ENCODE peak calls at places on chromosomes 3 and 15, in seven cellular contexts. H is suprapubic skin, B is choroid plexus epithelial cell, T is cerebellar cortex, W is DMS79, S is small intestine, C is Calu3. P is an unnamed sample.

GRCh38 chr3:147422934-147423599 is 13.9 kb downstream of the ZIC1 start:
- DNase-seq in H (no peak), B (peak), T (peak), W (no peak), S (no peak), C (no peak), P (no peak)

GRCh38 chr15:60795889-60796288 is 316.9 kb upstream of the ICE2 start:
- DNase-seq in S (no peak), W (no peak), T (no peak), B (no peak), H (no peak), C (no peak), P (no peak)

GRCh38 chr3:167749209-167749608 is 13.7 kb downstream of the SERPINI1 start:
- DNase-seq in T (no peak), W (no peak), H (no peak), C (no peak), S (no peak), B (no peak), P (no peak)

GRCh38 chr3:37712918-37713819 is 148.5 kb upstream of the CTDSPL start:
- DNase-seq in H (no peak), W (no peak), S (no peak), C (no peak), T (no peak), B (peak), P (peak)

GRCh38 chr3:101940521-101940992 is 91.2 kb downstream of the NFKBIZ start:
- DNase-seq in C (peak), H (no peak), T (no peak), B (peak), S (no peak), W (no peak), P (peak)

GRCh38 chr3:84974347-84974746 is 15.6 kb downstream of the CADM2 start:
- DNase-seq in B (peak), T (peak), W (no peak), H (no peak), C (no peak), S (no peak), P (no peak)

GRCh38 chr3:47685037-47685436 is 96.7 kb downstream of the SMARCC1 start:
- DNase-seq in W (no peak), H (no peak), C (no peak), S (no peak), B (peak), T (no peak), P (peak)

GRCh38 chr3:185915642-185916041 is 22.2 kb downstream of the TRA2B start:
- DNase-seq in C (no peak), W (no peak), B (no peak), H (no peak), S (no peak), T (peak), P (no peak)

GRCh38 chr3:134134240-134134639 is 104.5 kb upstream of the SLCO2A1 start:
- DNase-seq in H (no peak), W (no peak), S (peak), C (no peak), B (no peak), T (no peak), P (no peak)

GRCh38 chr3:150331978-150332568 is 76.0 kb upstream of the TSC22D2 start:
- DNase-seq in S (no peak), H (no peak), B (no peak), W (no peak), T (no peak), C (no peak), P (no peak)

GRCh38 chr3:63940389-63940757 is 28.2 kb upstream of the SCAANT1 start:
- DNase-seq in S (no peak), B (peak), T (no peak), C (no peak), H (no peak), W (no peak), P (peak)

GRCh38 chr3:17032407-17033034 is 147.8 kb downstream of the PLCL2 start:
- DNase-seq in T (peak), S (peak), C (peak), B (peak), W (no peak), H (no peak), P (peak)

GRCh38 chr3:37375184-37376120 is 201.1 kb upstream of the LRRFIP2 start:
- DNase-seq in T (no peak), C (no peak), H (no peak), B (no peak), W (no peak), S (peak), P (no peak)

GRCh38 chr3:61875073-61875472 is 313.7 kb downstream of the PTPRG start:
- DNase-seq in S (no peak), C (no peak), H (no peak), T (no peak), B (peak), W (peak), P (peak)

GRCh38 chr15:88255496-88256171 is 905 bp downstream of the NTRK3 start:
- DNase-seq in S (no peak), W (no peak), H (no peak), C (no peak), T (peak), B (peak), P (peak)

GRCh38 chr3:187738400-187739124 is 6.7 kb downstream of the BCL6 start:
- DNase-seq in W (peak), H (peak), B (peak), C (peak), T (peak), S (peak), P (peak)

GRCh38 chr3:124634210-124635168 is 95.8 kb upstream of the UMPS start:
- DNase-seq in H (no peak), T (no peak), S (peak), W (no peak), C (peak), B (no peak), P (no peak)

GRCh38 chr3:43442872-43443395 is 156.6 kb downstream of the SNRK start:
- DNase-seq in C (no peak), S (no peak), B (no peak), W (no peak), H (no peak), T (no peak), P (no peak)

GRCh38 chr3:52891615-52892081 is 5.7 kb downstream of the STIMATE start:
- DNase-seq in S (no peak), T (no peak), W (no peak), C (no peak), B (peak), H (no peak), P (peak)

GRCh38 chr15:74433592-74434259 is at the start of gene SEMA7A:
- DNase-seq in W (no peak), C (peak), S (peak), B (peak), H (no peak), T (peak), P (peak)

GRCh38 chr3:172653004-172653403 is 57.9 kb downstream of the NCEH1 start:
- DNase-seq in C (no peak), B (no peak), W (peak), H (no peak), S (no peak), T (no peak), P (no peak)

GRCh38 chr3:119913021-119913420 is 131.1 kb downstream of the NR1I2 start:
- DNase-seq in B (no peak), S (peak), T (no peak), H (no peak), C (no peak), W (no peak), P (no peak)

GRCh38 chr3:105253225-105253624 is 113.5 kb upstream of the ALCAM start:
- DNase-seq in T (no peak), B (peak), C (no peak), H (no peak), W (peak), S (peak), P (peak)

GRCh38 chr3:134079111-134079531 is 49.4 kb upstream of the SLCO2A1 start:
- DNase-seq in B (no peak), T (no peak), W (no peak), S (no peak), C (no peak), H (peak), P (peak)

GRCh38 chr3:140816804-140817203 is 124.8 kb upstream of the SLC25A36 start:
- DNase-seq in C (no peak), H (no peak), W (no peak), T (no peak), S (no peak), B (no peak), P (no peak)

GRCh38 chr3:55728461-55729100 is 241.5 kb upstream of the WNT5A start:
- DNase-seq in C (no peak), W (peak), S (no peak), B (no peak), H (no peak), T (no peak), P (no peak)

P was measured in fibroblast of pulmonary artery.